ENCODE peak calls at places on chromosomes 5 and 9, in five cellular contexts. S is AG08395, P is NCI-H2081, U is OCI-M1, H is left ventricle myocardium superior. Q is an unnamed sample.

GRCh38 chr5:41656597-41656996 is 146.2 kb upstream of the PLCXD3 start:
- DNase-seq in S (no peak), U (no peak), P (no peak), H (no peak), Q (no peak)

GRCh38 chr5:79448336-79448735 is 65.6 kb downstream of the HOMER1 start:
- DNase-seq in U (no peak), S (peak), H (no peak), P (no peak), Q (no peak)

GRCh38 chr5:76590027-76590426 is 33.2 kb downstream of the F2RL2 start:
- DNase-seq in P (no peak), H (no peak), S (no peak), U (peak), Q (no peak)

GRCh38 chr5:102975457-102976182 is 144.3 kb downstream of the GIN1 start:
- DNase-seq in H (no peak), U (peak), P (no peak), S (peak), Q (no peak)

GRCh38 chr5:176560364-176560763 is 11.2 kb downstream of the CDHR2 start:
- DNase-seq in H (no peak), P (no peak), U (no peak), S (no peak), Q (no peak)

GRCh38 chr9:133891741-133892140 is 100.4 kb downstream of the VAV2 start:
- DNase-seq in H (no peak), P (no peak), S (no peak), U (no peak), Q (no peak)

GRCh38 chr9:72274916-72275315 is 90.1 kb downstream of the ZFAND5 start:
- DNase-seq in P (no peak), H (no peak), U (no peak), S (no peak), Q (no peak)

GRCh38 chr9:91422832-91423711 is 560 bp downstream of the NFIL3 start:
- DNase-seq in H (peak), U (peak), P (peak), S (peak), Q (peak)

GRCh38 chr9:33295571-33295970 is 5.3 kb downstream of the NFX1 start:
- DNase-seq in S (no peak), P (no peak), H (no peak), U (no peak), Q (no peak)